ENCODE peak calls at places on chromosomes 5 and 9, in eight cellular contexts. C is brain microvascular endothelial cell; E is bronchial epithelial cell; V is CD8-positive, alpha-beta T cell; H is right lobe of liver; T is H7; Y is PC-9; I is IMR-90. R is an unnamed sample.

GRCh38 chr9:135887021-135887507 is 20.3 kb downstream of the CAMSAP1 start:
- DNase-seq in T (no peak), H (no peak), E (no peak), V (no peak), Y (no peak), I (peak; percentile 45), C (no peak), R (peak; percentile 78)

GRCh38 chr9:76023715-76024195 is 133.3 kb downstream of the PCSK5 start:
- DNase-seq in T (no peak), V (peak; percentile 22), H (no peak), C (no peak), E (no peak), I (no peak), Y (no peak), R (no peak)

GRCh38 chr5:121031487-121031886 is 567.4 kb downstream of the PRR16 start:
- DNase-seq in E (no peak), Y (no peak), C (no peak), T (no peak), V (no peak), H (no peak), I (no peak), R (no peak)

GRCh38 chr5:44536650-44537260 is 147.5 kb upstream of the FGF10 start:
- DNase-seq in H (peak; percentile 18), Y (peak; percentile 41), I (peak; percentile 17), E (peak; percentile 28), T (peak; percentile 49), V (no peak), C (no peak), R (peak; percentile 12)

GRCh38 chr5:14593326-14594036 is 11.9 kb downstream of the OTULINL start:
- DNase-seq in V (peak; percentile 19), Y (no peak), I (peak; percentile 41), H (no peak), T (no peak), E (no peak), C (peak; percentile 7), R (no peak)

GRCh38 chr5:132376694-132377641 is 7.5 kb downstream of the SLC22A5 start:
- DNase-seq in V (no peak), I (no peak), Y (no peak), C (no peak), E (no peak), T (no peak), H (no peak), R (no peak)

GRCh38 chr5:154223320-154223719 is 32.8 kb downstream of the GALNT10 start:
- DNase-seq in T (no peak), H (no peak), Y (peak; percentile 19), E (no peak), C (no peak), I (no peak), V (no peak), R (no peak)

GRCh38 chr9:106639873-106640568 is 222.9 kb upstream of the ZNF462 start:
- DNase-seq in I (no peak), E (peak; percentile 20), V (no peak), T (no peak), C (no peak), H (no peak), Y (no peak), R (no peak)

GRCh38 chr5:34460496-34460895 is 195.6 kb upstream of the RAI14 start:
- DNase-seq in Y (no peak), H (no peak), E (no peak), V (no peak), C (no peak), I (peak; percentile 41), T (no peak), R (no peak)

GRCh38 chr5:10838038-10838437 is 77.0 kb upstream of the DAP start:
- DNase-seq in V (no peak), Y (no peak), C (peak; percentile 41), H (no peak), E (no peak), T (no peak), I (peak; percentile 47), R (no peak)

GRCh38 chr5:113112435-113112834 is 135.8 kb downstream of the DCP2 start:
- DNase-seq in Y (no peak), V (no peak), E (peak; percentile 77), C (no peak), H (peak; percentile 45), I (peak; percentile 68), T (no peak), R (peak; percentile 53)

GRCh38 chr5:38871211-38871610 is 25.4 kb downstream of the OSMR start:
- DNase-seq in H (no peak), V (no peak), T (no peak), I (peak; percentile 43), Y (no peak), E (peak; percentile 71), C (no peak), R (no peak)

GRCh38 chr9:16053131-16053530 is 500.3 kb downstream of the CCDC171 start:
- DNase-seq in I (no peak), H (no peak), E (no peak), V (no peak), C (no peak), T (no peak), Y (no peak), R (no peak)

GRCh38 chr5:140287776-140288521 is 15.0 kb downstream of the PFDN1 start:
- DNase-seq in I (no peak), T (no peak), E (no peak), V (no peak), C (no peak), Y (no peak), H (no peak), R (no peak)
- H3K27me3 ChIP-seq in I (no peaks in the 10 kb centered on the region), T (no peaks in the 10 kb centered on the region), E (no peaks in the 10 kb centered on the region), V (no peaks in the 10 kb centered on the region), C (no peaks in the 10 kb centered on the region), Y (no peaks in the 10 kb centered on the region), H (no peaks in the 10 kb centered on the region), R (no peaks in the 10 kb centered on the region)

GRCh38 chr5:55177078-55177477 is 4.1 kb upstream of the CDC20B start:
- DNase-seq in I (no peak), T (no peak), E (no peak), Y (no peak), V (no peak), C (no peak), H (no peak), R (no peak)

GRCh38 chr5:55173696-55174101 is 722 bp upstream of the CDC20B start:
- DNase-seq in Y (no peak), C (no peak), T (peak; percentile 40), H (no peak), V (no peak), I (no peak), E (no peak), R (no peak)

GRCh38 chr5:55172937-55173695 is at the start of gene CDC20B:
- DNase-seq in H (peak; percentile 83), Y (peak; percentile 65), I (peak; percentile 63), V (peak; percentile 49), T (peak; percentile 98), C (peak; percentile 54), E (peak; percentile 54), R (peak; percentile 79)

GRCh38 chr5:55176176-55176818 is 3.3 kb upstream of the CDC20B start:
- DNase-seq in E (peak; percentile 23), V (no peak), T (peak; percentile 93), I (no peak), H (peak; percentile 67), Y (peak; percentile 72), C (no peak), R (peak; percentile 83)

GRCh38 chr5:55175781-55176175 is 2.8 kb upstream of the CDC20B start:
- DNase-seq in Y (no peak), T (peak; percentile 48), I (no peak), E (no peak), V (no peak), H (no peak), C (no peak), R (no peak)
- H3K27me3 ChIP-seq in Y (no peaks in the 10 kb centered on the region), T (peaks cover 79% of the 10 kb centered on the region), I (peaks cover 57% of the 10 kb centered on the region), E (no peaks in the 10 kb centered on the region), V (peaks cover 33% of the 10 kb centered on the region), H (peaks cover 4% of the 10 kb centered on the region), C (peaks cover 52% of the 10 kb centered on the region), R (no peaks in the 10 kb centered on the region)

DNA sequence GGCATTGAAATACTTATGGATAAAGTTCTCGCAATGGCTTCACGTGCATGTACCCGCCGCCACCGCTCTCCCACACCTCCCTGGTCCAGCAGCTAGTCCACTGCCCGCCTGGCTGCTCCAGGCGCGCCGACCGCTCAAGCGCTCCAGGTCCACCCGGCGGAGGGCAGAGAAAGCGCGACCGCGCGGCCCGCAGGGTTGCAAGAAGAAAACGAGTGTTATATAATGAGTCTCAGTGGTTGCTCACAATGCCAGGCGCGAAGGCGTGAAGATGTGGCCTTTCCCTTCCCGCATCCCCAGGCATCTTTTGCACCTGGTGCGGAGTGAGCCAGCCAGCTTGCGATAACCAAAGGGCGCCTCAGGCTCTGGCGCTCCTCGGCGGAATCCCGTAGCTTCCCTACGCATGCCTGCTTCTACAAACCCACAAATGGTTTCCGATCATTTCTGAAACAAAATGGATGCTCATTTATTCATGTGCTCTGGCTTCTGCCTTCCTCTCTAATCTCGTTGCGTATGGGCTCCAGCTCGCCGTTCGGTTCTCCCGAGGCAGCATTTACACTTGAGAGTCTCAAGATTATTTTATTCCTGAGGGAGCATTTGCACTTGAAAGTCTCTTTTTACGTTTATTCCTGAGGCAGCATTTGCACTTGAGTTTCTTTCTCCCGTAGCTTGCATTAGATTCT is 25.7 kb downstream of the CDKN2A start:
- DNase-seq in Y (no peak), C (no peak), H (no peak), V (no peak), I (no peak), T (peak; percentile 71), E (no peak), R (no peak)
- H3K27me3 ChIP-seq in Y (no peaks in the 10 kb centered on the region), C (no peaks in the 10 kb centered on the region), H (peaks cover 3% of the 10 kb centered on the region), V (peaks cover 91% of the 10 kb centered on the region), I (peaks cover 49% of the 10 kb centered on the region), T (peaks cover 97% of the 10 kb centered on the region), E (peaks cover 35% of the 10 kb centered on the region), R (no peaks in the 10 kb centered on the region)

GRCh38 chr5:176732736-176733585 is 77.4 kb upstream of the UNC5A start:
- DNase-seq in T (peak; percentile 70), C (no peak), E (no peak), I (no peak), Y (no peak), V (no peak), H (peak; percentile 13), R (no peak)

GRCh38 chr5:176733586-176734262 is 76.6 kb upstream of the UNC5A start:
- DNase-seq in V (no peak), E (no peak), C (no peak), I (no peak), Y (no peak), H (no peak), T (peak; percentile 49), R (no peak)

GRCh38 chr5:176736271-176736965 is 73.9 kb upstream of the UNC5A start:
- DNase-seq in V (no peak), I (no peak), T (peak; percentile 46), E (no peak), C (no peak), Y (no peak), H (no peak), R (no peak)

GRCh38 chr5:176735383-176736265 is 74.7 kb upstream of the UNC5A start:
- DNase-seq in H (no peak), Y (no peak), I (no peak), T (peak; percentile 18), C (no peak), E (no peak), V (no peak), R (no peak)

DNA sequence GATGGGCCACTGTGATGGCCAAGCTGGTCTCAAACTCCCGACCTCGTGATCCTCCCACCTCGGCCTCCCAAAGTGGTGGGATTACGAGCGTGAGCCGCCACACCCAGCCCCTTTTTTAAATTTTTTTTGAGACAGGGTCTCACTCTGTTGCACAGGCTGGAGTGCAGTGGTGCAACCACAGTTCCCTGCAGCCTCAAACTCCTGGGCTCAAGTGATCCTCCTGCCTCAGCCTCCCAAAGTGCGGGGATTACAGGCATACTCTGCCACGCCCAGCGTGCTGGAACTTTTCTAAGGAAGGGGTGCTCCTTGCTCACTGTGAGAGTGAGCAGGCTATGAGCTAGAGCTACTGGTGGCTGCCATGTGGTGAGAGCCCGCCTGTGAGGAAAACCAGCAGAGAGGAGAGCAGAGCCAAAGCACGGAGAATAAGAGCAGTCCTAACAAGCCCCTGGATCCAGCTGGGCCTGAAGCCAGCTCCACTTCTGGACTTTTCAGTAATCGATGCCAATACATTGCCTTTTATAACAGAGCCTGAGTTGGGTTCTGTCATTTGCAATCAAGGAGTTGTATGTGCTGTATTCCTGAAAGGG is 75.5 kb upstream of the UNC5A start:
- DNase-seq in H (no peak), C (no peak), I (no peak), E (no peak), Y (no peak), T (peak; percentile 10), V (no peak), R (no peak)
- H3K27me3 ChIP-seq in H (no peaks in the 10 kb centered on the region), C (peaks cover 31% of the 10 kb centered on the region), I (peaks cover 77% of the 10 kb centered on the region), E (peaks cover 19% of the 10 kb centered on the region), Y (peaks cover 39% of the 10 kb centered on the region), T (peaks cover 9% of the 10 kb centered on the region), V (no peaks in the 10 kb centered on the region), R (peaks cover 10% of the 10 kb centered on the region)

R was measured in MG63.